ENCODE peak calls at places on chromosome 9, in nine cellular contexts. P, F, X, S, H, C, A, N and T are unnamed samples.

GRCh38 chr9:97555164-97555563 is 53.7 kb downstream of the TMOD1 start:
- DNase-seq in P (no peak), F (no peak), X (no peak), S (no peak), H (no peak), C (no peak), A (no peak), N (no peak), T (no peak)

GRCh38 chr9:14895806-14896205 is 14.4 kb downstream of the FREM1 start:
- DNase-seq in P (no peak), F (no peak), X (no peak), S (no peak), H (no peak), C (no peak), A (no peak), N (no peak), T (no peak)

GRCh38 chr9:92341578-92341977 is 15.8 kb downstream of the CENPP start:
- DNase-seq in P (no peak), F (no peak), X (no peak), S (no peak), H (peak; percentile 11), C (no peak), A (no peak), N (no peak), T (no peak)

GRCh38 chr9:110977259-110977709 is 61.0 kb downstream of the LPAR1 start:
- DNase-seq in P (no peak), F (no peak), X (no peak), S (no peak), H (no peak), C (peak; percentile 67), A (no peak), N (no peak), T (no peak)

GRCh38 chr9:96173640-96174039 is 128.3 kb downstream of the HSD17B3 start:
- DNase-seq in P (no peak), F (no peak), X (no peak), S (no peak), H (no peak), C (no peak), A (no peak), N (no peak), T (no peak)

GRCh38 chr9:13014484-13014883 is 239.7 kb downstream of the LURAP1L start:
- DNase-seq in P (no peak), F (no peak), X (no peak), S (no peak), H (peak; percentile 21), C (no peak), A (no peak), N (no peak), T (no peak)

GRCh38 chr9:36874921-36875320 is 159.1 kb downstream of the PAX5 start:
- DNase-seq in P (no peak), F (no peak), X (no peak), S (no peak), H (peak; percentile 37), C (peak; percentile 37), A (no peak), N (no peak), T (no peak)

GRCh38 chr9:130898552-130898852 is 1.9 kb upstream of the QRFP start:
- DNase-seq in P (no peak), F (no peak), X (no peak), S (no peak), H (no peak), C (no peak), A (peak; percentile 44), N (no peak), T (no peak)

GRCh38 chr9:110939053-110939452 is 99.2 kb downstream of the LPAR1 start:
- DNase-seq in P (no peak), F (no peak), X (no peak), S (no peak), H (no peak), C (no peak), A (no peak), N (no peak), T (no peak)

GRCh38 chr9:38437193-38437823 is 13.1 kb upstream of the IGFBPL1 start:
- DNase-seq in P (no peak), F (no peak), X (no peak), S (no peak), H (peak; percentile 74), C (no peak), A (peak; percentile 32), N (no peak), T (no peak)

GRCh38 chr9:12716823-12717222 is 23.6 kb downstream of the TYRP1 start:
- DNase-seq in P (no peak), F (no peak), X (no peak), S (no peak), H (no peak), C (no peak), A (no peak), N (no peak), T (no peak)

GRCh38 chr9:78557540-78557939 is 260.6 kb downstream of the PSAT1 start:
- DNase-seq in P (no peak), F (no peak), X (no peak), S (no peak), H (no peak), C (no peak), A (no peak), N (no peak), T (no peak)

GRCh38 chr9:134719331-134719730 is 77.7 kb downstream of the COL5A1 start:
- DNase-seq in P (no peak), F (no peak), X (no peak), S (no peak), H (no peak), C (no peak), A (no peak), N (no peak), T (no peak)

GRCh38 chr9:6999788-7000187 is 242.0 kb downstream of the KDM4C start:
- DNase-seq in P (no peak), F (no peak), X (no peak), S (no peak), H (no peak), C (no peak), A (no peak), N (no peak), T (no peak)

GRCh38 chr9:111456536-111456935 is 27.6 kb downstream of the ECPAS start:
- DNase-seq in P (no peak), F (peak; percentile 3), X (no peak), S (no peak), H (no peak), C (no peak), A (no peak), N (no peak), T (no peak)

GRCh38 chr9:109115931-109116541 is 3.7 kb downstream of the TMEM245 start:
- DNase-seq in P (no peak), F (no peak), X (no peak), S (no peak), H (peak; percentile 11), C (no peak), A (no peak), N (no peak), T (no peak)

GRCh38 chr9:100428871-100429654 is 2.1 kb downstream of the MSANTD3 start:
- DNase-seq in P (no peak), F (no peak), X (no peak), S (no peak), H (peak; percentile 89), C (no peak), A (peak; percentile 8), N (no peak), T (no peak)

GRCh38 chr9:3835393-3835792 is 309.6 kb upstream of the RFX3 start:
- DNase-seq in P (no peak), F (no peak), X (no peak), S (no peak), H (no peak), C (no peak), A (no peak), N (no peak), T (no peak)

GRCh38 chr9:136339173-136339957 is 12.0 kb downstream of the GPSM1 start:
- DNase-seq in P (peak; percentile 26), F (peak; percentile 16), X (no peak), S (peak; percentile 68), H (peak; percentile 67), C (peak; percentile 85), A (peak; percentile 85), N (no peak), T (no peak)

GRCh38 chr9:132646726-132647125 is 23.1 kb downstream of the DDX31 start:
- DNase-seq in P (no peak), F (no peak), X (no peak), S (no peak), H (no peak), C (no peak), A (no peak), N (no peak), T (no peak)

GRCh38 chr9:1869843-1870242 is 145.3 kb upstream of the SMARCA2 start:
- DNase-seq in P (peak; percentile 6), F (peak; percentile 17), X (no peak), S (peak; percentile 20), H (peak; percentile 21), C (no peak), A (peak; percentile 13), N (peak; percentile 14), T (no peak)

GRCh38 chr9:14215614-14216013 is 98.3 kb downstream of the NFIB start:
- DNase-seq in P (no peak), F (no peak), X (no peak), S (no peak), H (no peak), C (no peak), A (no peak), N (no peak), T (no peak)

GRCh38 chr9:9004844-9005243 is 1205.3 kb upstream of the DMAC1 start:
- DNase-seq in P (no peak), F (no peak), X (no peak), S (no peak), H (no peak), C (no peak), A (no peak), N (no peak), T (no peak)